ENCODE peak calls at places on chromosome 2, in nine cellular contexts. I is kidney, P is mucosa of descending colon, F is A549, L is fibroblast of mammary gland, M is WTC11, Z is activated B cell treated with CpG ODN at 0.5 μM for 24 hours, H is esophagus squamous epithelium, D is breast epithelium. U is an unnamed sample.
A peak's percentile ranks its signal among the peaks of the same experiment; 100 is the strongest.

GRCh38 chr2:232885264-232885961 is 15.3 kb downstream of the SNORC start:
- DNase-seq in I (peak; percentile 62), P (no peak), F (no peak), L (no peak), M (no peak), Z (no peak), H (no peak), D (no peak), U (no peak)

GRCh38 chr2:13046557-13047165 is 329.9 kb downstream of the TRIB2 start:
- DNase-seq in I (no peak), P (no peak), F (no peak), L (peak; percentile 30), M (no peak), Z (no peak), H (no peak), D (no peak), U (no peak)

GRCh38 chr2:24824966-24825882 is 32.0 kb downstream of the CENPO start:
- DNase-seq in I (no peak), P (peak; percentile 29), F (peak; percentile 48), L (peak; percentile 36), M (peak; percentile 28), Z (no peak), H (no peak), D (no peak), U (no peak)

GRCh38 chr2:17059452-17059851 is 393.8 kb upstream of the CYRIA start:
- DNase-seq in I (no peak), P (no peak), F (no peak), L (no peak), M (no peak), Z (no peak), H (no peak), D (no peak), U (no peak)

GRCh38 chr2:86818967-86819366 is 28.3 kb upstream of the CD8A start:
- DNase-seq in I (no peak), P (no peak), F (no peak), L (no peak), M (no peak), Z (no peak), H (no peak), D (no peak), U (no peak)

GRCh38 chr2:180625006-180625844 is 355.2 kb upstream of the UBE2E3 start:
- DNase-seq in I (no peak), P (no peak), F (no peak), L (peak; percentile 98), M (no peak), Z (no peak), H (no peak), D (no peak), U (no peak)

GRCh38 chr2:3290655-3291054 is 87.0 kb downstream of the EIPR1 start:
- DNase-seq in I (no peak), P (no peak), F (no peak), L (no peak), M (no peak), Z (no peak), H (no peak), D (no peak), U (no peak)

GRCh38 chr2:42562474-42563144 is 5.8 kb upstream of the MTA3 start:
- DNase-seq in I (no peak), P (peak; percentile 88), F (no peak), L (no peak), M (no peak), Z (no peak), H (no peak), D (peak; percentile 73), U (no peak)

GRCh38 chr2:239315308-239315707 is 85.5 kb downstream of the HDAC4 start:
- DNase-seq in I (no peak), P (no peak), F (no peak), L (no peak), M (no peak), Z (no peak), H (no peak), D (no peak), U (no peak)

GRCh38 chr2:190656301-190656700 is 7.4 kb downstream of the NAB1 start:
- DNase-seq in I (no peak), P (no peak), F (no peak), L (no peak), M (no peak), Z (no peak), H (no peak), D (no peak), U (no peak)

GRCh38 chr2:42267530-42267929 is 93.5 kb downstream of the COX7A2L start:
- DNase-seq in I (no peak), P (no peak), F (no peak), L (no peak), M (no peak), Z (no peak), H (no peak), D (no peak), U (no peak)

GRCh38 chr2:150997702-150998480 is 263.8 kb downstream of the RBM43 start:
- DNase-seq in I (no peak), P (no peak), F (no peak), L (peak; percentile 69), M (no peak), Z (no peak), H (no peak), D (no peak), U (no peak)

GRCh38 chr2:233572468-233572867 is 5.9 kb upstream of the USP40 start:
- DNase-seq in I (no peak), P (no peak), F (no peak), L (no peak), M (no peak), Z (no peak), H (no peak), D (no peak), U (no peak)

GRCh38 chr2:197435598-197436435 is 989 bp upstream of the SF3B1 start:
- DNase-seq in I (no peak), P (peak; percentile 36), F (no peak), L (no peak), M (no peak), Z (no peak), H (no peak), D (no peak), U (no peak)

GRCh38 chr2:122851972-122852531 is 1096.6 kb downstream of the TSN start:
- DNase-seq in I (no peak), P (no peak), F (no peak), L (no peak), M (no peak), Z (no peak), H (no peak), D (no peak), U (no peak)

GRCh38 chr2:66506265-66506664 is 71.3 kb downstream of the MEIS1 start:
- DNase-seq in I (no peak), P (no peak), F (no peak), L (no peak), M (no peak), Z (no peak), H (no peak), D (no peak), U (no peak)

GRCh38 chr2:67006373-67006960 is 390.7 kb upstream of the ETAA1 start:
- DNase-seq in I (no peak), P (no peak), F (no peak), L (no peak), M (no peak), Z (no peak), H (no peak), D (no peak), U (no peak)

GRCh38 chr2:219433666-219434467 is 776 bp upstream of the SPEG start:
- DNase-seq in I (no peak), P (no peak), F (no peak), L (peak; percentile 71), M (peak; percentile 88), Z (no peak), H (no peak), D (no peak), U (no peak)

GRCh38 chr2:22110244-22110651 is 986.5 kb downstream of the TDRD15 start:
- DNase-seq in I (no peak), P (no peak), F (no peak), L (no peak), M (no peak), Z (no peak), H (no peak), D (no peak), U (no peak)
- TF ChIP-seq CTCF in I (no peak), P (no peak), F (no peak), L (no peak), M (no peak), Z (no peak), H (no peak), D (no peak), U (no peak)

DNA sequence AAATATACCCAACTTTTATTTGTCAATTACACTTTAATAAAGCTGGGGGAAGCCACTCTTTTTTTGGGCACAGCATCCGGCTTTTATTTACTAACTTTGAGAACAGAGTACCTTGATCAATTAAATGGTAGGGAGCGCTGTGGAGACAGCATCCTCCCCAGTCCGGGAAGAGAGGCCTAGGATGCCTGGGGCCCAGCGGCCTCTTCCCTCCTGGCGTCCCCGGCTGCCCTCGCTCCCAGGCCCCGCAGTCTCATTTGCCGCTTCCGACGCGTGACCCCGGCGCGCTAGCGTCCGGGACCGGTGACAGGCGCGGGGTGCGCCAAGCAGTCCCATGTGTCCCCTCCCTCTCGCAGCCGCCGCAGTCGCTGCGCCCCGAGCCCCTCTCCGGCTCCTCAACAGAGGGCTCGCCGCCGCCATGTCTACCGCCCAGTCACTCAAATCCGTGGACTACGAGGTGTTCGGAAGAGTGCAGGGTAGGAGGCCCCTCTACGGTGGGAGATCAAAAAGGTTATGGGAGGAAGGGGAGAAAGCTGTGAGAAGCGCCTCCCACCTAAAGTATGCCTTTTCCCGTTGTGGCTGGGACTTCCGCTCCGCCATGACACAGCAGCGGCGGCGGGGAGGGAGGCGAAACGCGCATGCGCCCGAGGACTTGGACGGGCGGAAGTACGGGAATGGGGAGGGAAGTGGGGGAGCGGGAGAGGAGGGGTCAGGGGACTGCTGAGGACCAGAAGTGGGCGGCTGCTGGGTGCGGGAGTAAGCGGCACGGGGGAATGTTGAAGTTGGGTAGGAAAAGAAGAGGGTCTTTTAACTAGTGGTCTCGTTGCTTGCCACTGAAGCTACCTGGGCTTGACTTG is at the start of gene ACYP2:
- DNase-seq in I (peak; percentile 98), P (peak; percentile 94), F (peak; percentile 95), L (peak; percentile 92), M (peak; percentile 96), Z (peak; percentile 89), H (peak; percentile 68), D (peak; percentile 88), U (peak; percentile 80)
- TF ChIP-seq CTCF in I (peak; percentile 23), P (no peak), F (peak; percentile 43), L (peak; percentile 22), M (no peak), Z (no peak), H (peak; percentile 37), D (no peak), U (no peak)

GRCh38 chr2:208781166-208781565 is 374.6 kb downstream of the PTH2R start:
- DNase-seq in I (no peak), P (no peak), F (no peak), L (no peak), M (no peak), Z (no peak), H (no peak), D (no peak), U (no peak)

GRCh38 chr2:208782097-208782496 is 375.5 kb downstream of the PTH2R start:
- DNase-seq in I (no peak), P (no peak), F (no peak), L (no peak), M (no peak), Z (no peak), H (no peak), D (no peak), U (no peak)

GRCh38 chr2:208783184-208783583 is 376.6 kb downstream of the PTH2R start:
- DNase-seq in I (no peak), P (peak; percentile 36), F (no peak), L (no peak), M (no peak), Z (no peak), H (no peak), D (no peak), U (no peak)
- TF ChIP-seq CTCF in I (no peak), P (no peak), F (no peak), L (no peak), M (no peak), Z (no peak), H (no peak), D (no peak), U (no peak)

GRCh38 chr2:5464657-5465056 is 227.5 kb upstream of the SOX11 start:
- DNase-seq in I (no peak), P (no peak), F (no peak), L (no peak), M (no peak), Z (no peak), H (no peak), D (no peak), U (no peak)
- TF ChIP-seq CTCF in I (no peak), P (no peak), F (no peak), L (no peak), M (no peak), Z (no peak), H (no peak), D (no peak), U (no peak)

U was measured in omental fat pad.